ENCODE peak calls at places on chromosomes 6 and 20, in five cellular contexts. I is KG1; V is fibroblast of mammary gland; F is 8988T; T is activated naive CD4-positive, alpha-beta T cell treated with anti-CD3 and anti-CD28 coated beads for 36 hours. N is an unnamed sample.

GRCh38 chr6:56370127-56370540 is 122.8 kb upstream of the COL21A1 start:
- DNase-seq in I (no peak), V (peak; percentile 83), F (peak; percentile 31), T (no peak), N (peak; percentile 17)

GRCh38 chr6:3232017-3232838 is 4.8 kb upstream of the TUBB2B start:
- DNase-seq in I (no peak), V (no peak), F (no peak), T (no peak), N (no peak)

GRCh38 chr6:87968435-87969278 is 79.0 kb upstream of the SPACA1 start:
- DNase-seq in I (no peak), V (no peak), F (no peak), T (peak; percentile 10), N (no peak)

GRCh38 chr6:85944736-85945135 is 302.1 kb upstream of the SYNCRIP start:
- DNase-seq in I (no peak), V (no peak), F (no peak), T (no peak), N (no peak)

GRCh38 chr20:46875059-46875458 is 19.6 kb upstream of the EYA2 start:
- DNase-seq in I (no peak), V (no peak), F (no peak), T (no peak), N (no peak)

GRCh38 chr6:4577406-4577805 is 198.8 kb upstream of the CDYL start:
- DNase-seq in I (no peak), V (peak; percentile 96), F (no peak), T (no peak), N (no peak)

GRCh38 chr6:46191961-46192360 is 21.2 kb upstream of the ENPP5 start:
- DNase-seq in I (no peak), V (peak; percentile 97), F (no peak), T (no peak), N (no peak)

GRCh38 chr20:891121-892080 is 24.7 kb downstream of the ANGPT4 start:
- DNase-seq in I (no peak), V (no peak), F (no peak), T (no peak), N (no peak)

GRCh38 chr20:32537657-32538525 is 47.2 kb downstream of the NOL4L start:
- DNase-seq in I (no peak), V (no peak), F (no peak), T (peak; percentile 36), N (no peak)

GRCh38 chr6:506508-506907 is 115.0 kb downstream of the IRF4 start:
- DNase-seq in I (no peak), V (no peak), F (no peak), T (peak; percentile 89), N (no peak)

GRCh38 chr6:43496370-43497128 is 13.6 kb downstream of the LRRC73 start:
- DNase-seq in I (no peak), V (peak; percentile 62), F (peak; percentile 81), T (no peak), N (peak; percentile 56)

GRCh38 chr6:12419626-12420272 is 129.6 kb downstream of the EDN1 start:
- DNase-seq in I (no peak), V (no peak), F (no peak), T (no peak), N (no peak)

GRCh38 chr6:136956590-136957573 is 34.8 kb downstream of the SLC35D3 start:
- DNase-seq in I (no peak), V (no peak), F (no peak), T (no peak), N (no peak)

GRCh38 chr20:45823949-45824835 is 2.9 kb downstream of the TNNC2 start:
- DNase-seq in I (no peak), V (peak; percentile 52), F (peak; percentile 69), T (peak; percentile 69), N (no peak)

GRCh38 chr6:4287811-4288244 is 152.5 kb upstream of the ECI2 start:
- DNase-seq in I (no peak), V (no peak), F (no peak), T (no peak), N (no peak)

GRCh38 chr20:60254901-60255411 is 296.7 kb downstream of the CDH26 start:
- DNase-seq in I (no peak), V (peak; percentile 93), F (no peak), T (no peak), N (no peak)

GRCh38 chr6:27026361-27026760 is 221.1 kb upstream of the PRSS16 start:
- DNase-seq in I (no peak), V (no peak), F (no peak), T (no peak), N (no peak)

N was measured in HuH-7.5.